ENCODE peak calls at places on chromosomes 11 and 22, in nine cellular contexts. L is GM12878, C is HCT116, D is HepG2, S is gastrocnemius medialis, T is body of pancreas, F is A549, J is heart left ventricle, N is right lobe of liver. R is an unnamed sample.

GRCh38 chr11:75869661-75870455 is 54.8 kb downstream of the UVRAG start:
- ATAC-seq in L (no peak), C (no peak), D (no peak), S (no peak), T (no peak), F (no peak), J (no peak), N (no peak), R (no peak)

GRCh38 chr11:63535734-63536133 is 874 bp upstream of the PLAAT4 start:
- ATAC-seq in L (peak), C (no peak), D (no peak), S (no peak), T (no peak), F (no peak), J (no peak), N (no peak), R (no peak)

GRCh38 chr11:69304686-69305085 is 10.7 kb downstream of the MYEOV start:
- ATAC-seq in L (no peak), C (no peak), D (no peak), S (no peak), T (no peak), F (no peak), J (no peak), N (no peak), R (no peak)

GRCh38 chr22:39513791-39514190 is 6.6 kb upstream of the ATF4 start:
- ATAC-seq in L (no peak), C (no peak), D (no peak), S (no peak), T (no peak), F (no peak), J (peak), N (no peak), R (no peak)

GRCh38 chr11:1401656-1402221 is 12.0 kb downstream of the BRSK2 start:
- ATAC-seq in L (peak), C (peak), D (peak), S (peak), T (peak), F (peak), J (peak), N (peak), R (peak)

GRCh38 chr22:44045171-44045570 is 21.1 kb downstream of the PARVB start:
- ATAC-seq in L (no peak), C (no peak), D (no peak), S (no peak), T (no peak), F (no peak), J (no peak), N (no peak), R (no peak)

GRCh38 chr11:3206128-3206921 is 12.3 kb downstream of the MRGPRG start:
- ATAC-seq in L (no peak), C (no peak), D (no peak), S (no peak), T (no peak), F (no peak), J (no peak), N (no peak), R (no peak)

GRCh38 chr11:73907191-73907590 is 30.4 kb downstream of the PAAF1 start:
- ATAC-seq in L (peak), C (peak), D (peak), S (peak), T (no peak), F (peak), J (peak), N (peak), R (no peak)

GRCh38 chr22:50376064-50376747 is 33.1 kb downstream of the PPP6R2 start:
- ATAC-seq in L (no peak), C (no peak), D (no peak), S (no peak), T (no peak), F (no peak), J (no peak), N (peak), R (no peak)

GRCh38 chr11:1747753-1748466 is 2.5 kb downstream of the IFITM10 start:
- ATAC-seq in L (no peak), C (no peak), D (no peak), S (peak), T (no peak), F (no peak), J (no peak), N (no peak), R (no peak)

GRCh38 chr22:29313126-29314071 is 2.1 kb downstream of the RASL10A start:
- ATAC-seq in L (peak), C (peak), D (peak), S (peak), T (no peak), F (peak), J (peak), N (no peak), R (no peak)

GRCh38 chr22:19645391-19645790 is 68.9 kb upstream of the SEPTIN5 start:
- ATAC-seq in L (no peak), C (no peak), D (no peak), S (no peak), T (no peak), F (no peak), J (no peak), N (no peak), R (no peak)

GRCh38 chr11:111112614-111113013 is 132.9 kb upstream of the POU2AF2 start:
- ATAC-seq in L (peak), C (no peak), D (no peak), S (no peak), T (no peak), F (no peak), J (no peak), N (no peak), R (no peak)

GRCh38 chr11:2990617-2991476 is 1.3 kb downstream of the NAP1L4 start:
- ATAC-seq in L (peak), C (no peak), D (peak), S (no peak), T (no peak), F (no peak), J (no peak), N (peak), R (no peak)

GRCh38 chr11:32122200-32122599 is 31.3 kb downstream of the RCN1 start:
- ATAC-seq in L (no peak), C (no peak), D (no peak), S (no peak), T (no peak), F (no peak), J (no peak), N (no peak), R (no peak)

GRCh38 chr22:29798801-29799200 is 31.6 kb downstream of the UQCR10 start:
- ATAC-seq in L (no peak), C (peak), D (peak), S (peak), T (peak), F (peak), J (peak), N (peak), R (no peak)

GRCh38 chr11:86593833-86594232 is 78.6 kb downstream of the ME3 start:
- ATAC-seq in L (no peak), C (no peak), D (no peak), S (no peak), T (no peak), F (no peak), J (no peak), N (no peak), R (no peak)

GRCh38 chr11:69011624-69012091 is 1.4 kb downstream of the MRGPRF start:
- ATAC-seq in L (no peak), C (no peak), D (no peak), S (no peak), T (no peak), F (no peak), J (no peak), N (no peak), R (no peak)

GRCh38 chr11:86726118-86726748 is 53.8 kb upstream of the ME3 start:
- ATAC-seq in L (no peak), C (peak), D (no peak), S (no peak), T (no peak), F (peak), J (no peak), N (no peak), R (no peak)

GRCh38 chr11:27085115-27085514 is 44.5 kb downstream of the BBOX1 start:
- ATAC-seq in L (no peak), C (no peak), D (no peak), S (no peak), T (no peak), F (no peak), J (no peak), N (no peak), R (no peak)

GRCh38 chr11:35937751-35938150 is 6.1 kb upstream of the LDLRAD3 start:
- ATAC-seq in L (no peak), C (no peak), D (no peak), S (no peak), T (no peak), F (no peak), J (no peak), N (no peak), R (no peak)

GRCh38 chr22:24157783-24158170 is 23.5 kb upstream of the SUSD2 start:
- ATAC-seq in L (no peak), C (no peak), D (no peak), S (no peak), T (no peak), F (no peak), J (no peak), N (no peak), R (no peak)

GRCh38 chr11:134725939-134726639 is 314.0 kb upstream of the B3GAT1 start:
- ATAC-seq in L (no peak), C (peak), D (peak), S (no peak), T (peak), F (peak), J (peak), N (no peak), R (no peak)

GRCh38 chr11:12402027-12402426 is 24.7 kb downstream of the PARVA start:
- ATAC-seq in L (no peak), C (no peak), D (no peak), S (no peak), T (no peak), F (no peak), J (no peak), N (no peak), R (no peak)

GRCh38 chr11:14973621-14974020 is 1.5 kb upstream of the CALCA start:
- ATAC-seq in L (peak), C (no peak), D (no peak), S (no peak), T (peak), F (no peak), J (peak), N (peak), R (peak)

GRCh38 chr22:37545703-37546435 is 14.4 kb upstream of the CDC42EP1 start:
- ATAC-seq in L (no peak), C (peak), D (peak), S (peak), T (peak), F (peak), J (peak), N (peak), R (peak)
- TF ChIP-seq POLR2A in L (no peak), C (no peak), D (peak), S (peak), T (peak), F (peak), J (no peak), N (peak), R (no peak)

DNA sequence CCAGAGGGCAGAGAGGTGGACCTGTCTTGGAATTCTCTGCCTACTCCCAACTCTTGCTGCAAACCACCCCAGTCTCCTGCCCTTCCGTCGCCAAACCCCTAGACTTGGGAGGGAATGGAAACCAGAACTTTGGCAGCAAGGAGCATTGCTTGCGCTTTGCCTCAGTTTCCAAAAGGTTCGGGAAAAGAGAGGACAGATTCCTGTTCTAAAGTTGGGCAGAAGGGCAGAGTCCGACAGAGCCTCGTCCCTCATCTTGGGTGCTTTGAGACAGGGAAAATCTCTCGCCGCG is 396 bp upstream of the ROBO3 start:
- ATAC-seq in L (no peak), C (no peak), D (no peak), S (no peak), T (no peak), F (no peak), J (no peak), N (no peak), R (no peak)
- H3K4me3 ChIP-seq in L (no peak), C (no peak), D (no peak), S (no peak), T (no peak), F (peak), J (no peak), N (no peak), R (no peak)

GRCh38 chr22:21937821-21938070 is 14.9 kb downstream of the PPM1F start:
- ATAC-seq in L (no peak), C (no peak), D (no peak), S (peak), T (no peak), F (peak), J (peak), N (peak), R (peak)
- H3K27ac ChIP-seq in L (no peak), C (peak), D (peak), S (peak), T (peak), F (peak), J (peak), N (peak), R (peak)

GRCh38 chr11:61817471-61818202 is 834 bp upstream of the FADS1 start:
- ATAC-seq in L (no peak), C (no peak), D (no peak), S (no peak), T (no peak), F (no peak), J (no peak), N (no peak), R (no peak)

GRCh38 chr11:61814958-61815789 is 1.6 kb downstream of the FADS1 start:
- ATAC-seq in L (peak), C (peak), D (peak), S (peak), T (peak), F (peak), J (peak), N (peak), R (peak)

GRCh38 chr11:61815790-61816735 is 740 bp downstream of the FADS1 start:
- ATAC-seq in L (peak), C (peak), D (peak), S (peak), T (peak), F (peak), J (peak), N (peak), R (peak)

GRCh38 chr11:61814242-61814957 is 2.4 kb downstream of the FADS1 start:
- ATAC-seq in L (peak), C (peak), D (no peak), S (no peak), T (peak), F (peak), J (no peak), N (no peak), R (no peak)

DNA sequence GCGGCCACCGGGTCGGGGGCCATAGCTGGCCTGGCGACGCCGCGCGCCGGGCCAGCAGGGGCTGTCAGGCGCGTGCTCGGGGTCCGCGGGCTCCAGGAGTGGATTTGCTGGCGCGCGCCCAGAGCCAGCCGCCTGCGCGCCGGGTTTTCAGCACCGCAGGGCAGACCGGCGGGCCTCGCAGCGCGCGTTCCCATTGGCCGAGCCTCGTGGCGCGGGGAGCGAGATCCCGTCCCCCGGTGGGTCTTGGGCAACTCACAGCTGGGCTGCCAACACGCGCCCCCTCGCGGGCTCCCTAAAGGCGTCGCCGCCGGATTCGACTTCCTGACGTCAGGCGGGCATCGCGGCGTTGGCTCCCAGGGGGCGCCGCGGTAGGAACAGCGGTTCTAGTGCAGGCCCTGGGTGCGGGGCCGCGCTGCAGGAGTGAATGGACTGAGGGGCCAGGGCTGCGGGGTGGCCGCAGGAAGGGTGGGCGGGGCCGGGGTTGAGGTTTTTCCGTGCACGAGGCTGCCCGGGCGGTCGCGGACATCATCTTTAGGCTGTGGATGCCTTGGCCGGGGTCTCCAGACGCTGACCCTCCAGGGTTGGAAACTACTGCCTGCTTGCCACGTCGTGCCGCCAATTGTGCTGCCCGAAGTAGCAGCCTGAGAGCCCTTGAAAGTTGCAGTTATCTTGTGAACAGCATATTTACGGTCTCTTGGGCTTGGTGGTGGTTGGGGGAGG is at the start of gene FADS1:
- ATAC-seq in L (peak), C (peak), D (peak), S (peak), T (peak), F (peak), J (peak), N (peak), R (peak)
- TF ChIP-seq POLR2A in L (peak), C (peak), D (no peak), S (peak), T (peak), F (peak), J (no peak), N (peak), R (peak)

DNA sequence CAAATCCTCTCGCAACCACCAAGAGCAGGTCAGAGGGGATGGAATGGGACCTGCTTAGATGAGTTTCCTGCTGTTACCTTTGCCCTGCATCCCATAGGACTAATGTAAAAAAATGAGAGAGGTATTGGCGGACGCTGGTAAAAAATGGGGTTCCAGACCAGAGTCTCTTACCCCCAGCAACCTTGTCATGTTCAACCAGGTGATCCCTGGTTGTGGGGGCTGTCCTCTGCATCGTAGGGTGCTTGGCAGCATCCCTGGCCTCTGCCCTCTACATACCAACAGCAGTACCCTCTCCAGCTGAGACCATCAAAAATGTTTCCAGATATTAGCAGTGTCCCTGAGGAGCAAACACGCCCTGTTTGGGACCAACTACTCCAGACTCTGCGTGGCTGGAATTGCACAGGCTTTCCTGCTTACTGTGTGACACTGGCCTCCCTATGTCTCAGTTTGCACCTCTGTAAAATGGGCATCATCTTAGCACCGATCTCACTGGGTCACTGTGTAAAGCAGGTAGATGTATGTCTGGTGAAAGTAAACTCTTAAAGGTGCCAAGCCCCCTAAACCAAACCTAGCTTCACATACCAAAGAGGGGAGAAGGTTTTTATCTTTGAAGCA is 1.5 kb downstream of the APOL6 start:
- ATAC-seq in L (no peak), C (no peak), D (no peak), S (no peak), T (no peak), F (no peak), J (no peak), N (no peak), R (no peak)
- H3K4me3 ChIP-seq in L (peak), C (no peak), D (peak), S (peak), T (no peak), F (no peak), J (peak), N (peak), R (no peak)

GRCh38 chr11:210803-211180 is 3.3 kb downstream of the RIC8A start:
- ATAC-seq in L (no peak), C (no peak), D (no peak), S (no peak), T (no peak), F (no peak), J (no peak), N (no peak), R (no peak)

GRCh38 chr11:208917-209260 is 1.4 kb downstream of the RIC8A start:
- ATAC-seq in L (peak), C (peak), D (no peak), S (no peak), T (no peak), F (peak), J (no peak), N (peak), R (no peak)

GRCh38 chr11:210122-210802 is 2.8 kb downstream of the RIC8A start:
- ATAC-seq in L (no peak), C (no peak), D (no peak), S (no peak), T (no peak), F (no peak), J (no peak), N (no peak), R (no peak)

GRCh38 chr11:208177-208916 is 839 bp downstream of the RIC8A start:
- ATAC-seq in L (peak), C (peak), D (peak), S (peak), T (peak), F (peak), J (peak), N (peak), R (peak)

GRCh38 chr11:209275-210121 is 2.0 kb downstream of the RIC8A start:
- ATAC-seq in L (no peak), C (no peak), D (no peak), S (no peak), T (no peak), F (no peak), J (no peak), N (no peak), R (no peak)
- H3K27ac ChIP-seq in L (peak), C (peak), D (peak), S (peak), T (no peak), F (peak), J (peak), N (peak), R (peak)

DNA sequence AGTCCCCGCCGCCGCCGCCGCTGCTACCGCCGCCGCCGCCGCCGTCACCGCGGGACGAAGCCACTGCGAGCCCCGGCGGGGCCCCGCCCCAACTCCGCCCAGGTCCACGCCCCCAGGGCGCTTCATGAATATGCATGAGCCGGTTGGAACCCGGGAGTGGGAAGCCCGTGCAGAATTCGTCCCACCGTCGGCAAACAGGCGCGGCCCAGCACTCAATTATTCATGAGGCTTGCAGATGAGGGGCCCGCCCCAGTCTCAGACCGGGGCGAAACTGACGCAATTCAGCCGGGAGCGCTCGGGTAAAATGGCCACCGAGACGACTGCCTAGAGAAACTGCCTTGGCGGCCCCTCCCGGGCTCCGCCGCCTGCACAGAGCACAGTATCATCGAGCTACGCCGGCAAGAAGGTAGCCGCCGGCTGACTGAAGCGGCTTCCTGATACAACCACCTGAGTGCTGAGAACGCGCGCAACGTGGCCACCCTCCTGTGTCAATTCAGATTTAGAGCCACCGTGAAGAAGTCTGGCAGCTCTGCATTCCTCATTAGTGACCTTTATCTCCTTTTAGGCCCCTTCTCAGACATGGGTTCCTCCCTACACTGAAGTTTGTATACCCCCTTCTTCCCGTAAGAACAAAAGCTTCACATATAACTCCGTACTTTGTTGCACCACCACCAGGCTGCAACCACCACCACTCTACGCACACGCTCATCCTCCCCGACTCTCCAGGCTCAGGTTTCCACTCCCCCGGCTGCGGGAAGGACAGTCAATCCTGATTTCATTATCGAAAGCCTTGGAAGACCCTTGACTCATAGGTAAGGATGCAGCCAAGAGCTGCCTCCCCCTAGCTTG is at the start of gene TNKS1BP1:
- ATAC-seq in L (peak), C (peak), D (peak), S (peak), T (peak), F (peak), J (peak), N (peak), R (peak)
- TF ChIP-seq POLR2A in L (peak), C (no peak), D (peak), S (peak), T (peak), F (peak), J (peak), N (peak), R (peak)

R was measured in gastroesophageal sphincter.